ENCODE peak calls at places on chromosomes 4 and X, in five cellular contexts. J is CD4-positive, CD25-positive, alpha-beta regulatory T cell; I is IMR-90; G is fibroblast of lung; W is WERI-Rb-1. D is an unnamed sample.

GRCh38 chr4:71231073-71231752 is 107.6 kb upstream of the SLC4A4 start:
- DNase-seq in J (no peak), I (peak), G (peak), W (no peak), D (no peak)

GRCh38 chrX:107226766-107227165 is 20.4 kb downstream of the DNAAF6 start:
- DNase-seq in J (no peak), I (no peak), G (no peak), W (no peak), D (no peak)

GRCh38 chr4:16024009-16024408 is 59.8 kb downstream of the PROM1 start:
- DNase-seq in J (no peak), I (peak), G (no peak), W (no peak), D (no peak)

GRCh38 chr4:141021397-141022194 is 111.7 kb downstream of the RNF150 start:
- DNase-seq in J (no peak), I (no peak), G (no peak), W (no peak), D (no peak)

GRCh38 chr4:138798404-138798803 is 217.2 kb upstream of the NOCT start:
- DNase-seq in J (no peak), I (no peak), G (no peak), W (no peak), D (no peak)

GRCh38 chr4:71377561-71377960 is 38.7 kb downstream of the SLC4A4 start:
- DNase-seq in J (no peak), I (peak), G (peak), W (no peak), D (peak)

GRCh38 chr4:92104506-92104905 is 199.3 kb upstream of the GRID2 start:
- DNase-seq in J (no peak), I (no peak), G (peak), W (no peak), D (no peak)

GRCh38 chr4:26161030-26161824 is 159.6 kb upstream of the RBPJ start:
- DNase-seq in J (no peak), I (no peak), G (peak), W (peak), D (no peak)

GRCh38 chrX:53223955-53224859 is 800 bp downstream of the KDM5C start:
- DNase-seq in J (peak), I (peak), G (peak), W (no peak), D (peak)

GRCh38 chr4:140609548-140610425 is 41.0 kb upstream of the UCP1 start:
- DNase-seq in J (peak), I (peak), G (peak), W (no peak), D (no peak)

GRCh38 chrX:29478336-29479069 is 736.9 kb upstream of the MAGEB2 start:
- DNase-seq in J (no peak), I (peak), G (peak), W (peak), D (no peak)

GRCh38 chr4:86895692-86896488 is 3.7 kb upstream of the C4orf36 start:
- DNase-seq in J (peak), I (peak), G (peak), W (peak), D (no peak)

GRCh38 chr4:27407616-27408015 is 547.0 kb downstream of the STIM2 start:
- DNase-seq in J (no peak), I (no peak), G (no peak), W (no peak), D (no peak)

GRCh38 chrX:108537005-108537404 is 97.4 kb downstream of the COL4A5 start:
- DNase-seq in J (no peak), I (peak), G (peak), W (peak), D (no peak)

GRCh38 chr4:74092957-74093356 is 6.0 kb downstream of the CXCL2 start:
- DNase-seq in J (no peak), I (peak), G (peak), W (no peak), D (no peak)

GRCh38 chr4:78291277-78291676 is 234.2 kb downstream of the FRAS1 start:
- DNase-seq in J (no peak), I (no peak), G (no peak), W (no peak), D (no peak)

GRCh38 chrX:17859609-17860178 is 1.4 kb downstream of the RAI2 start:
- DNase-seq in J (no peak), I (no peak), G (no peak), W (no peak), D (no peak)

GRCh38 chr4:93759506-93759905 is 69.0 kb upstream of the ATOH1 start:
- DNase-seq in J (no peak), I (no peak), G (no peak), W (no peak), D (no peak)

GRCh38 chrX:101407748-101408529 is at the start of the genes GLA and HNRNPH2:
- DNase-seq in J (peak), I (peak), G (peak), W (peak), D (peak)

GRCh38 chrX:13791559-13791958 is 25.3 kb downstream of the GPM6B start:
- DNase-seq in J (no peak), I (no peak), G (no peak), W (no peak), D (no peak)

GRCh38 chr4:7826176-7826908 is 113.3 kb downstream of the AFAP1 start:
- DNase-seq in J (no peak), I (no peak), G (no peak), W (no peak), D (no peak)

GRCh38 chr4:100936676-100937390 is 410.5 kb downstream of the PPP3CA start:
- DNase-seq in J (no peak), I (no peak), G (no peak), W (no peak), D (no peak)

GRCh38 chrX:16137416-16138107 is 14.2 kb downstream of the GRPR start:
- DNase-seq in J (no peak), I (no peak), G (no peak), W (no peak), D (no peak)

GRCh38 chr4:6605114-6605513 is 30.1 kb downstream of the MAN2B2 start:
- DNase-seq in J (no peak), I (no peak), G (no peak), W (no peak), D (no peak)

GRCh38 chrX:123878177-123878576 is 18.3 kb downstream of the XIAP start:
- DNase-seq in J (peak), I (peak), G (peak), W (no peak), D (no peak)

GRCh38 chrX:103681443-103681842 is 5.1 kb downstream of the MORF4L2 start:
- DNase-seq in J (no peak), I (no peak), G (no peak), W (no peak), D (no peak)

GRCh38 chr4:24753519-24753918 is 41.9 kb upstream of the SOD3 start:
- DNase-seq in J (no peak), I (peak), G (no peak), W (no peak), D (peak)

GRCh38 chr4:87068591-87069021 is 133.8 kb downstream of the AFF1 start:
- DNase-seq in J (no peak), I (no peak), G (peak), W (no peak), D (no peak)

GRCh38 chr4:152572417-152573086 is 36.7 kb upstream of the FBXW7 start:
- DNase-seq in J (no peak), I (peak), G (peak), W (no peak), D (peak)

GRCh38 chr4:24103434-24104168 is 213.8 kb upstream of the PPARGC1A start:
- DNase-seq in J (no peak), I (peak), G (peak), W (no peak), D (no peak)

GRCh38 chr4:167233523-167234387 is 539 bp downstream of the SPOCK3 start:
- DNase-seq in J (no peak), I (no peak), G (peak), W (peak), D (no peak)

GRCh38 chrX:109954333-109954732 is 48.6 kb upstream of the TMEM164 start:
- DNase-seq in J (no peak), I (no peak), G (no peak), W (no peak), D (no peak)

GRCh38 chr4:82380344-82380743 is 6.6 kb upstream of the HNRNPD start:
- DNase-seq in J (no peak), I (no peak), G (no peak), W (no peak), D (peak)

GRCh38 chrX:29107231-29107630 is 520.0 kb downstream of the IL1RAPL1 start:
- DNase-seq in J (no peak), I (no peak), G (no peak), W (no peak), D (no peak)

GRCh38 chr4:82691431-82691830 is 107.2 kb downstream of the SCD5 start:
- DNase-seq in J (no peak), I (no peak), G (no peak), W (no peak), D (no peak)

GRCh38 chrX:129773649-129774458 is 5.9 kb upstream of the SASH3 start:
- DNase-seq in J (no peak), I (no peak), G (no peak), W (no peak), D (no peak)
- H3K27ac ChIP-seq in J (peak), I (no peak), G (no peak), W (no peak), D (no peak)

GRCh38 chrX:135520022-135520552 is 373 bp upstream of the INTS6L start:
- DNase-seq in J (no peak), I (peak), G (peak), W (no peak), D (no peak)
- H3K27ac ChIP-seq in J (peak), I (peak), G (peak), W (no peak), D (peak)

GRCh38 chrX:41723821-41724220 is at the start of gene GPR82:
- DNase-seq in J (no peak), I (no peak), G (no peak), W (no peak), D (no peak)
- H3K27ac ChIP-seq in J (peak), I (no peak), G (no peak), W (no peak), D (no peak)

GRCh38 chr4:39699676-39700409 is 1.9 kb downstream of the UBE2K start:
- DNase-seq in J (peak), I (peak), G (peak), W (no peak), D (no peak)
- H3K27ac ChIP-seq in J (peak), I (no peak), G (no peak), W (peak), D (peak)

GRCh38 chr4:163393471-163393870 is 49.8 kb downstream of the NPY5R start:
- DNase-seq in J (no peak), I (no peak), G (no peak), W (no peak), D (no peak)

GRCh38 chr4:163395758-163396157 is 52.1 kb downstream of the NPY5R start:
- DNase-seq in J (no peak), I (no peak), G (no peak), W (no peak), D (no peak)

GRCh38 chr4:163395055-163395454 is 51.4 kb downstream of the NPY5R start:
- DNase-seq in J (no peak), I (peak), G (peak), W (no peak), D (no peak)

GRCh38 chr4:163400911-163401310 is 57.2 kb downstream of the NPY5R start:
- DNase-seq in J (no peak), I (no peak), G (no peak), W (no peak), D (no peak)

GRCh38 chr4:163398238-163398637 is 54.5 kb downstream of the NPY5R start:
- DNase-seq in J (no peak), I (no peak), G (no peak), W (no peak), D (no peak)
- H3K27ac ChIP-seq in J (no peak), I (no peak), G (no peak), W (no peak), D (no peak)

D was measured in epithelial cell of prostate.